ENCODE peak calls at places on chromosome 9, in four cellular contexts. G, M, Y and Q are unnamed samples. For H3K4me1, the result is how much of the 10 kb centered on the place peaks cover.

GRCh38 chr9:90102292-90102901 is 497.6 kb downstream of the GADD45G start:
- DNase-seq in G (peak), M (peak), Y (peak), Q (peak)

GRCh38 chr9:15220658-15221310 is 86.2 kb downstream of the TTC39B start:
- DNase-seq in Y (no peak), M (no peak), G (no peak), Q (no peak)

GRCh38 chr9:135130266-135130976 is 43.0 kb downstream of the OLFM1 start:
- DNase-seq in G (peak), M (no peak), Y (peak), Q (no peak)

GRCh38 chr9:77816641-77817341 is 168.7 kb upstream of the GNA14 start:
- DNase-seq in G (no peak), Y (no peak), M (no peak), Q (no peak)

GRCh38 chr9:129919836-129920235 is 84.6 kb downstream of the USP20 start:
- DNase-seq in Y (no peak), M (no peak), G (no peak), Q (no peak)

GRCh38 chr9:117205806-117206205 is 209.1 kb downstream of the ASTN2 start:
- DNase-seq in Y (no peak), G (no peak), M (no peak), Q (no peak)

GRCh38 chr9:91426123-91426745 is 2.6 kb upstream of the NFIL3 start:
- DNase-seq in M (no peak), Y (peak), G (peak), Q (no peak)

GRCh38 chr9:82424599-82424998 is 436.0 kb downstream of the SPATA31D1 start:
- DNase-seq in Y (no peak), G (no peak), M (no peak), Q (no peak)

GRCh38 chr9:125631391-125632085 is 75.5 kb downstream of the MAPKAP1 start:
- DNase-seq in G (no peak), Y (peak), M (peak), Q (no peak)

GRCh38 chr9:77647659-77648457 is at the start of gene GNA14:
- DNase-seq in G (no peak), M (peak), Y (no peak), Q (no peak)

GRCh38 chr9:3497406-3497805 is 28.4 kb downstream of the RFX3 start:
- DNase-seq in Y (no peak), M (no peak), G (no peak), Q (no peak)

GRCh38 chr9:121557581-121558422 is 58.2 kb upstream of the GGTA1 start:
- DNase-seq in Y (peak), G (peak), M (peak), Q (peak)

GRCh38 chr9:88537743-88538055 is 2.7 kb downstream of the NXNL2 start:
- DNase-seq in M (peak), G (peak), Y (peak), Q (peak)

GRCh38 chr9:134592018-134592818 is 49.4 kb upstream of the COL5A1 start:
- DNase-seq in M (no peak), Y (no peak), G (peak), Q (peak)

GRCh38 chr9:79026311-79026710 is 545.5 kb upstream of the TLE4 start:
- DNase-seq in G (no peak), M (no peak), Y (no peak), Q (no peak)

GRCh38 chr9:421896-422295 is 207.2 kb downstream of the DOCK8 start:
- DNase-seq in G (no peak), Y (no peak), M (no peak), Q (no peak)

GRCh38 chr9:93194584-93194983 is 10.6 kb downstream of the WNK2 start:
- DNase-seq in M (no peak), Y (no peak), G (no peak), Q (no peak)

GRCh38 chr9:128242828-128243485 is 32.9 kb downstream of the GOLGA2 start:
- DNase-seq in G (no peak), M (no peak), Y (no peak), Q (peak)

GRCh38 chr9:35553670-35554543 is 51.2 kb upstream of the TESK1 start:
- DNase-seq in M (peak), Y (peak), G (peak), Q (peak)

GRCh38 chr9:27473135-27473534 is 51.0 kb upstream of the IFNK start:
- DNase-seq in G (peak), Y (no peak), M (peak), Q (peak)

GRCh38 chr9:128786681-128787582 is at the start of gene TBC1D13:
- DNase-seq in M (peak), G (peak), Y (peak), Q (peak)

GRCh38 chr9:110994771-110995241 is 43.5 kb downstream of the LPAR1 start:
- DNase-seq in Y (peak), G (no peak), M (no peak), Q (no peak)

GRCh38 chr9:84169240-84169639 is 171.3 kb downstream of the SLC28A3 start:
- DNase-seq in G (no peak), Y (no peak), M (no peak), Q (no peak)

GRCh38 chr9:18490591-18491370 is 16.8 kb downstream of the ADAMTSL1 start:
- DNase-seq in M (peak), Y (no peak), G (peak), Q (no peak)

GRCh38 chr9:134377976-134378375 is 51.7 kb downstream of the RXRA start:
- DNase-seq in M (peak), G (no peak), Y (no peak), Q (peak)

GRCh38 chr9:23288545-23288944 is 537.5 kb downstream of the ELAVL2 start:
- DNase-seq in Y (no peak), G (no peak), M (no peak), Q (no peak)

GRCh38 chr9:132806723-132807421 is 71.2 kb downstream of the AK8 start:
- DNase-seq in M (no peak), Y (no peak), G (no peak), Q (no peak)

GRCh38 chr9:133946840-133947486 is 45.2 kb downstream of the VAV2 start:
- DNase-seq in G (no peak), M (no peak), Y (no peak), Q (peak)

GRCh38 chr9:114655689-114656088 is 1.9 kb downstream of the TEX53 start:
- DNase-seq in Y (no peak), M (no peak), G (no peak), Q (no peak)

GRCh38 chr9:127397722-127398647 is 1.0 kb downstream of the SLC2A8 start:
- DNase-seq in Y (peak), M (peak), G (no peak), Q (peak)

GRCh38 chr9:6054280-6055099 is 39.1 kb upstream of the RANBP6 start:
- DNase-seq in Y (peak), G (peak), M (peak), Q (peak)

GRCh38 chr9:80061940-80062339 is 490.2 kb downstream of the TLE4 start:
- DNase-seq in G (peak), Y (no peak), M (peak), Q (no peak)

GRCh38 chr9:17021379-17021970 is 113.4 kb upstream of the CNTLN start:
- DNase-seq in M (no peak), G (no peak), Y (peak), Q (no peak)

GRCh38 chr9:89002987-89003386 is 11.7 kb downstream of the S1PR3 start:
- DNase-seq in Y (no peak), G (no peak), M (no peak), Q (no peak)

GRCh38 chr9:21324040-21324439 is 11.2 kb downstream of the KLHL9 start:
- DNase-seq in Y (no peak), M (no peak), G (no peak), Q (no peak)

GRCh38 chr9:100595391-100596199 is 17.7 kb downstream of the CAVIN4 start:
- DNase-seq in Y (peak), G (peak), M (peak), Q (no peak)

GRCh38 chr9:124660341-124660801 is 110.7 kb downstream of the NR6A1 start:
- DNase-seq in G (no peak), M (peak), Y (peak), Q (no peak)

GRCh38 chr9:133677126-133678010 is 41.2 kb downstream of the DBH start:
- DNase-seq in G (no peak), Y (no peak), M (no peak), Q (peak)

GRCh38 chr9:69139596-69139995 is 34.5 kb upstream of the TJP2 start:
- DNase-seq in M (no peak), G (no peak), Y (no peak), Q (no peak)
- H3K4me1 ChIP-seq in M (under half), G (under half), Y (under half), Q (half or more)

GRCh38 chr9:136190656-136191548 is 14.0 kb downstream of the LHX3 start:
- DNase-seq in G (no peak), Y (no peak), M (no peak), Q (no peak)

GRCh38 chr9:136191549-136192286 is 13.2 kb downstream of the LHX3 start:
- DNase-seq in Y (no peak), G (no peak), M (no peak), Q (no peak)

GRCh38 chr9:136187683-136188586 is 17.0 kb downstream of the LHX3 start:
- DNase-seq in G (no peak), M (no peak), Y (peak), Q (no peak)

GRCh38 chr9:136189394-136190236 is 15.3 kb downstream of the LHX3 start:
- DNase-seq in Y (peak), G (no peak), M (no peak), Q (no peak)

GRCh38 chr9:136190237-136190601 is 14.7 kb downstream of the LHX3 start:
- DNase-seq in M (no peak), G (no peak), Y (no peak), Q (no peak)
- H3K27ac ChIP-seq in M (no peak), G (no peak), Y (no peak), Q (no peak)

GRCh38 chr9:75111019-75111622 is 22.8 kb downstream of the OSTF1 start:
- DNase-seq in Y (no peak), M (no peak), G (no peak), Q (no peak)

GRCh38 chr9:75105841-75106240 is 17.5 kb downstream of the OSTF1 start:
- DNase-seq in M (no peak), G (no peak), Y (no peak), Q (no peak)

GRCh38 chr9:75108571-75108970 is 20.3 kb downstream of the OSTF1 start:
- DNase-seq in M (peak), Y (no peak), G (no peak), Q (peak)

GRCh38 chr9:75106856-75107255 is 18.5 kb downstream of the OSTF1 start:
- DNase-seq in M (no peak), Y (no peak), G (no peak), Q (no peak)

DNA sequence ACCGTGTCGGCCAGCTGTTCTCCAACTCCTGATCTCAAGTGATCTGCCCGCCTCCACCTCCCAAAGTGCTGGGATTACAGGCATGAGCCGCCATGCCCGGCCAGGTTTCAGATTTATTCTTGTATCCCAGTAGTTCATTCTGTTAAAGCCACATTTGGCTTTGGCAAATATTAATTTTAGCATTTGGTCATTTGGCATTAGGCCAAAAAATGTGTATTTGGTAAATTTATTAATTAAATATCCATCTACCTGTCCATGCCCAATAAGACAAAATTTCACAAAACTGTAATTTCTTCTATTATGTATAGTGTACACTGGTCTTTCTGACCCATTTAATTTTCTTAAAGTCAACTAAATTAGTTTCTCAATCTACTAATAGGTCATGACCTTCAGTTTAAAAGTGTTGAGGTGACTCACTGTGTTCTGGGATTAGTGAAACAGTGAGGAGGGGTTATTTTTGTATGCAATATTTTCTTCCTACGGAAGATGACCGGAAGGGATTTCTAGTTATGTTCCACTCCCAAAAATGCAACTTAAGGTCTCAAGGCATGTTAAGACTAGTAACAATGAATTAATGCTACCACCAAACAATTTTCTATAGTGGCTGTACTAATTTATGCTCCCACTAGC is 21.0 kb downstream of the OSTF1 start:
- DNase-seq in G (no peak), Y (no peak), M (no peak), Q (no peak)
- H3K4me1 ChIP-seq in G (half or more), Y (under half), M (under half), Q (half or more)

DNA sequence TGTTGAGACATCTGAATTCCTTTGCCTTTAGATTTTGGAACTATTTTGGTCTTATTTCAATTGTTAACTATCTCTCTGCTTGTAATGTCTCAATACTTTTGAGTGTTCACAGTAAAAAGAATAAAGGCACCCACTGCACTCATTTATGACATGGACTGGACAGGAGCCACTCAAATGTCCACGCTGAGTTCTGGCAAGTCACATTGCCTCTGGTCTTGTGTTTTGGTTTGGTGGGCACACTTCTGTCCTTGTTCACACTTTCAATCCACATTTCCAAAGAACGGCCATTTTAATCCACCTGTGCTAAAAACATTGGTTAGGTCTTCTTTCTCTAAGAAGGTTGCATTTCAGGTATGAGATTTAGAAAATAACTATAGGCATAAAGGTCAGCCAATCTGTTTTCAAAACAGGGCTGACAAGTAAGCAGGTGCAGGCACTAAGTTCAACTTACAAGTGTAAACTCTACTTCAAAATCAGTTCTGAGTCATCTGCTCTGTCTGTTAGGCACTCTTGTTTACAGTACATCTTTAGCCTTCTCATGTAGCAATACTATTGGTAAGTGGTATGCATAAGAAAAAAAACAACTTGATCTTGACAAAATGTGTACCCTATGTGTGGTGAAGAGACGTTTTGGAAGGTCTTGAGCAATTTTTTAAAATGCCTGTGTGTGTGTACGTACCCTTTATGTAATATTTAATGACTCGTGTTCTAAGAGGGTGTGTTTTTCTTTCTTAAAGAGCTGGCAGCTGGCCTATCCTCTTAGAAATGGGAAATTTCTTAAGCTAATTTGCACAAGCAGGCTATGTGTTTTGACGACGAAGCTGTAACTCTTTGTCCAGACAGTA is 31.5 kb upstream of the ZFAND5 start:
- DNase-seq in M (no peak), Y (peak), G (no peak), Q (no peak)
- H3K27ac ChIP-seq in M (no peak), Y (no peak), G (peak), Q (no peak)

DNA sequence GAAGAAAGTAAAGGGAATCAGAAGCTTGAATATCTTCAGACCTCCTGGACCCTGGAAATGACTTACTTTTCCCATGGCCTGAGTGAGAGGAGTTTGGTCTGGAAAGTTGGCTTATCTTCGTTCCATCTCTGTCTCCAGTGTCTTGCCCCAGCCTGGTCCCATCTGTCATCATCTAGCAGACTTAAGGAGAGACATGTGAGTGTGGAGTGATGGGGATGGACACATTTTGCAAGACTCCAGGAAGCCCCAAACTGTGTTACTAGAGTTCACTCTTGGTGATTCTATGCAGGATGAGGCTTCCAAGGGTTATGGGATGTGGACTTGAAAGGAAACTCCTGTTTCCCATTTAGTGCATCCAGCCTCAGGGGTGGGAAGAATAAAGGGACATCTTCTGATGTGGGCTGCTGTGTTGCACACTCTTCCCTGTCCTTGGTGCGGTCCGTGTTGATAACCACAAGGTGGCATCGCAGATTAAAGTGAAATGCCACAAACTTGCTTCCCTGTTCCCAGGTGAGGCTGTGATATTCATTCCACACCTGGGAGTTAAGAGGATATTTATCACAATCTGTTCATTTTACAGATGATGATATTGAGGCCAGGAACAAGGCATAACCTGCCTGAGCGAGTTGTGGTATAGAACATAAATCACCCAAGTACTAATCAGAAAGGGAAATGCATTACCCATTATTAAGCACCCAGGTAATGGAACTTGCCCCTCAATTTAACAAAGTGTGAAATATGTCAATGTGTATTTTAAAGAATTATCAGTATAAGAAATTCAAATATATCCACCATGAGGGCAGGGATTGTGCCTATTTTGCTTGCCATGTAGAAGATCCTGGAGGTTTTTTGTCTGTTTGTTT is 269.9 kb upstream of the PAPPA start:
- DNase-seq in Y (peak), M (no peak), G (no peak), Q (no peak)
- H3K4me1 ChIP-seq in Y (half or more), M (under half), G (under half), Q (under half)